ENCODE peak calls at places on chromosome 10, in four cellular contexts. O is DMS79, Z is kidney glomerular epithelial cell, V is NCI-H1436. E is an unnamed sample.

GRCh38 chr10:31143331-31143935 is 111.8 kb upstream of the ZNF438 start:
- DNase-seq in O (no peak), Z (no peak), V (no peak), E (no peak)

GRCh38 chr10:4316166-4316810 is 509.7 kb upstream of the AKR1E2 start:
- DNase-seq in O (no peak), Z (no peak), V (no peak), E (no peak)

GRCh38 chr10:15320522-15321203 is 50.4 kb downstream of the FAM171A1 start:
- DNase-seq in O (no peak), Z (no peak), V (no peak), E (no peak)

GRCh38 chr10:127195571-127196226 is 692 bp downstream of the INSYN2A start:
- DNase-seq in O (no peak), Z (no peak), V (no peak), E (peak; percentile 15)

GRCh38 chr10:45555789-45556188 is 116.8 kb downstream of the ZFAND4 start:
- DNase-seq in O (no peak), Z (no peak), V (no peak), E (no peak)

GRCh38 chr10:82968533-82968932 is 1093.5 kb downstream of the NRG3 start:
- DNase-seq in O (no peak), Z (no peak), V (no peak), E (no peak)

GRCh38 chr10:120521880-120522279 is 64.9 kb downstream of the PLPP4 start:
- DNase-seq in O (no peak), Z (no peak), V (no peak), E (no peak)

GRCh38 chr10:130491698-130492050 is 355.5 kb downstream of the GLRX3 start:
- DNase-seq in O (no peak), Z (no peak), V (no peak), E (no peak)

GRCh38 chr10:5423774-5424173 is 11.4 kb downstream of the NET1 start:
- DNase-seq in O (no peak), Z (no peak), V (no peak), E (no peak)

GRCh38 chr10:123375097-123375496 is 220.9 kb downstream of the BUB3 start:
- DNase-seq in O (no peak), Z (no peak), V (no peak), E (no peak)

GRCh38 chr10:97892961-97893360 is 43.3 kb downstream of the GOLGA7B start:
- DNase-seq in O (no peak), Z (no peak), V (no peak), E (no peak)

GRCh38 chr10:28715246-28715645 is 37.9 kb downstream of the BAMBI start:
- DNase-seq in O (no peak), Z (no peak), V (no peak), E (no peak)

GRCh38 chr10:52442576-52442975 is 128.5 kb downstream of the DKK1 start:
- DNase-seq in O (no peak), Z (no peak), V (no peak), E (no peak)

GRCh38 chr10:71435571-71436267 is 39.0 kb downstream of the CDH23 start:
- DNase-seq in O (no peak), Z (no peak), V (no peak), E (no peak)

GRCh38 chr10:124539935-124540641 is 78.5 kb downstream of the LHPP start:
- DNase-seq in O (no peak), Z (no peak), V (peak; percentile 62), E (peak; percentile 73)

GRCh38 chr10:116613486-116613885 is 7.3 kb upstream of the PNLIPRP2 start:
- DNase-seq in O (no peak), Z (no peak), V (no peak), E (no peak)

GRCh38 chr10:26479766-26480492 is 41.8 kb downstream of the APBB1IP start:
- DNase-seq in O (no peak), Z (no peak), V (no peak), E (no peak)

GRCh38 chr10:43926371-43926770 is 277.7 kb upstream of the ZNF32 start:
- DNase-seq in O (no peak), Z (no peak), V (no peak), E (no peak)

GRCh38 chr10:26331376-26331775 is 106.8 kb upstream of the APBB1IP start:
- DNase-seq in O (no peak), Z (no peak), V (no peak), E (no peak)

GRCh38 chr10:91144961-91145360 is 75.5 kb upstream of the PCGF5 start:
- DNase-seq in O (no peak), Z (no peak), V (no peak), E (no peak)

GRCh38 chr10:35079763-35080162 is 10.4 kb downstream of the CUL2 start:
- DNase-seq in O (no peak), Z (peak; percentile 46), V (no peak), E (peak; percentile 5)

GRCh38 chr10:78852856-78853255 is 215.9 kb upstream of the ZMIZ1 start:
- DNase-seq in O (no peak), Z (no peak), V (no peak), E (no peak)

GRCh38 chr10:114806572-114807391 is 14.8 kb upstream of the FHIP2A start:
- DNase-seq in O (no peak), Z (no peak), V (no peak), E (no peak)

GRCh38 chr10:23065549-23065948 is 29.8 kb upstream of the MSRB2 start:
- DNase-seq in O (peak; percentile 14), Z (peak; percentile 45), V (no peak), E (peak; percentile 39)

GRCh38 chr10:7171825-7172224 is 239.0 kb downstream of the SFMBT2 start:
- DNase-seq in O (no peak), Z (no peak), V (no peak), E (no peak)